ENCODE peak calls at places on chromosomes 3 and 15, in six cellular contexts. J is pancreas; N is trophoblast cell; T is renal cortical epithelial cell; K is stimulated activated CD8-positive, alpha-beta memory T cell treated with anti-CD3 and anti-CD28 coated beads, Interleukin-2, amount 100 ng/mL, for 48 hours; S is endodermal cell. V is an unnamed sample.

GRCh38 chr3:1442271-1442670 is 349.4 kb downstream of the CNTN6 start:
- DNase-seq in N (no peak), K (no peak), T (no peak), J (no peak), S (no peak), V (no peak)

GRCh38 chr3:19997502-19997901 is 14.6 kb downstream of the PP2D1 start:
- DNase-seq in K (no peak), T (no peak), S (no peak), N (no peak), J (no peak), V (no peak)

GRCh38 chr3:106018111-106018510 is 149.3 kb upstream of the CBLB start:
- DNase-seq in K (no peak), S (no peak), T (no peak), N (no peak), J (no peak), V (no peak)

GRCh38 chr3:194905696-194906095 is 220.0 kb downstream of the FAM43A start:
- DNase-seq in N (no peak), J (no peak), S (no peak), T (peak), K (no peak), V (no peak)

GRCh38 chr15:66171891-66172290 is 81.7 kb downstream of the MEGF11 start:
- DNase-seq in K (no peak), N (no peak), S (no peak), J (no peak), T (no peak), V (no peak)

GRCh38 chr3:185470323-185470722 is 28.5 kb downstream of the TMEM41A start:
- DNase-seq in N (no peak), J (no peak), T (no peak), S (peak), K (no peak), V (no peak)

GRCh38 chr15:91561371-91562100 is 292.0 kb upstream of the SLCO3A1 start:
- DNase-seq in N (no peak), J (no peak), K (no peak), T (peak), S (no peak), V (no peak)

GRCh38 chr15:98807262-98807661 is 158.9 kb downstream of the IGF1R start:
- DNase-seq in T (no peak), S (no peak), K (no peak), N (no peak), J (no peak), V (no peak)

GRCh38 chr15:71051539-71051938 is 63.7 kb upstream of the THSD4 start:
- DNase-seq in K (no peak), N (no peak), T (no peak), J (no peak), S (no peak), V (no peak)

GRCh38 chr15:48823237-48823636 is 12.4 kb upstream of the CEP152 start:
- DNase-seq in K (no peak), J (no peak), S (peak), T (peak), N (no peak), V (no peak)

GRCh38 chr3:105866656-105867653 is 1.9 kb downstream of the CBLB start:
- DNase-seq in T (peak), S (no peak), N (no peak), K (no peak), J (no peak), V (no peak)

GRCh38 chr3:10437272-10437994 is 68.0 kb downstream of the ATP2B2 start:
- DNase-seq in N (no peak), T (peak), J (no peak), K (peak), S (no peak), V (no peak)

GRCh38 chr15:46312133-46312740 is 677.4 kb downstream of the SQOR start:
- DNase-seq in N (peak), T (peak), S (peak), K (peak), J (peak), V (peak)

GRCh38 chr15:37204698-37205097 is 104.3 kb upstream of the MEIS2 start:
- DNase-seq in N (no peak), T (no peak), S (no peak), J (no peak), K (no peak), V (no peak)

GRCh38 chr3:127831723-127832172 is 9.4 kb upstream of the MGLL start:
- DNase-seq in S (peak), J (peak), T (no peak), N (peak), K (peak), V (peak)

GRCh38 chr3:40921251-40921650 is 278.1 kb upstream of the CTNNB1 start:
- DNase-seq in T (no peak), K (no peak), N (no peak), S (no peak), J (no peak), V (no peak)

GRCh38 chr3:43180027-43180426 is 74.1 kb upstream of the POMGNT2 start:
- DNase-seq in J (no peak), N (peak), S (peak), K (no peak), T (peak), V (no peak)

GRCh38 chr3:188720636-188721035 is 451.1 kb upstream of the TPRG1 start:
- DNase-seq in K (no peak), S (no peak), T (peak), J (no peak), N (no peak), V (no peak)

GRCh38 chr3:11494131-11494916 is 149.4 kb downstream of the VGLL4 start:
- DNase-seq in J (no peak), K (no peak), T (no peak), N (no peak), S (no peak), V (no peak)

GRCh38 chr3:81300324-81300927 is 461.0 kb downstream of the GBE1 start:
- DNase-seq in N (no peak), S (no peak), T (peak), K (no peak), J (no peak), V (no peak)

GRCh38 chr3:45841380-45841700 is 579 bp downstream of the LZTFL1 start:
- DNase-seq in K (no peak), S (no peak), N (peak), J (no peak), T (peak), V (no peak)

GRCh38 chr3:152197937-152198336 is 70.8 kb upstream of the MBNL1 start:
- DNase-seq in J (no peak), T (no peak), K (no peak), N (no peak), S (no peak), V (no peak)

GRCh38 chr3:53668872-53669271 is 174.5 kb downstream of the CACNA1D start:
- DNase-seq in T (peak), N (no peak), K (no peak), J (no peak), S (no peak), V (no peak)

GRCh38 chr3:86774082-86774691 is 216.8 kb downstream of the VGLL3 start:
- DNase-seq in K (no peak), S (no peak), J (no peak), N (no peak), T (peak), V (no peak)

GRCh38 chr3:20066848-20067617 is 26.8 kb downstream of the KAT2B start:
- DNase-seq in N (no peak), S (no peak), J (no peak), T (no peak), K (no peak), V (no peak)